ENCODE peak calls at places on chromosomes 11 and 22, in six cellular contexts. M is CD4-positive, CD25-positive, alpha-beta regulatory T cell; H is naive thymus-derived CD4-positive, alpha-beta T cell; N is H9; I is heart right ventricle; B is cardiac muscle cell. D is an unnamed sample.

GRCh38 chr11:9263840-9264380 is 1.2 kb downstream of the DENND5A start:
- DNase-seq in N (no peak), M (no peak), I (no peak), B (no peak), H (peak; percentile 48), D (no peak)

GRCh38 chr11:21511835-21512440 is 680.9 kb upstream of the ANO5 start:
- DNase-seq in M (no peak), N (peak; percentile 84), B (peak; percentile 44), I (peak; percentile 18), H (peak; percentile 28), D (peak; percentile 52)

GRCh38 chr11:3796346-3796745 is 1.0 kb downstream of the NUP98 start:
- DNase-seq in B (no peak), N (no peak), I (no peak), M (no peak), H (no peak), D (no peak)

GRCh38 chr11:62217191-62217748 is 8.8 kb downstream of the SCGB2A1 start:
- DNase-seq in H (no peak), M (no peak), N (no peak), B (peak; percentile 29), I (no peak), D (no peak)

GRCh38 chr11:73058989-73059674 is 83.0 kb downstream of the FCHSD2 start:
- DNase-seq in B (no peak), H (no peak), I (no peak), M (no peak), N (no peak), D (no peak)

GRCh38 chr22:50218996-50219727 is 18.4 kb downstream of the SELENOO start:
- DNase-seq in B (peak; percentile 87), M (no peak), N (peak; percentile 77), I (peak; percentile 90), H (no peak), D (peak; percentile 88)

GRCh38 chr11:122869622-122870021 is 12.9 kb upstream of the JHY start:
- DNase-seq in M (no peak), N (no peak), I (no peak), H (no peak), B (no peak), D (no peak)

GRCh38 chr11:57432714-57433163 is 5.8 kb upstream of the SLC43A3 start:
- DNase-seq in I (no peak), H (no peak), B (peak; percentile 95), N (no peak), M (no peak), D (peak; percentile 56)

GRCh38 chr22:49828599-49828965 is 909 bp upstream of the BRD1 start:
- DNase-seq in I (no peak), M (no peak), B (no peak), H (no peak), N (no peak), D (no peak)

GRCh38 chr22:25497269-25497668 is 67.2 kb upstream of the GRK3 start:
- DNase-seq in M (no peak), B (peak; percentile 57), I (no peak), N (no peak), H (no peak), D (no peak)

GRCh38 chr22:23772315-23773246 is at the start of gene MMP11:
- DNase-seq in I (peak; percentile 77), N (peak; percentile 79), M (peak; percentile 49), H (peak; percentile 63), B (peak; percentile 49), D (no peak)

GRCh38 chr11:34585304-34585869 is 35.5 kb upstream of the EHF start:
- DNase-seq in M (no peak), N (no peak), B (no peak), H (no peak), I (no peak), D (no peak)

GRCh38 chr22:33886696-33887095 is 33.6 kb downstream of the LARGE1 start:
- DNase-seq in B (no peak), H (no peak), M (no peak), N (no peak), I (no peak), D (no peak)

GRCh38 chr11:128520886-128521696 is 66.3 kb downstream of the ETS1 start:
- DNase-seq in B (no peak), H (no peak), I (no peak), N (no peak), M (no peak), D (no peak)

GRCh38 chr22:46390652-46391301 is 55.3 kb downstream of the TRMU start:
- DNase-seq in M (no peak), I (peak; percentile 71), H (no peak), N (no peak), B (peak; percentile 71), D (peak; percentile 42)

GRCh38 chr11:64258356-64258755 is 7.0 kb downstream of the PLCB3 start:
- DNase-seq in B (no peak), M (no peak), H (no peak), I (no peak), N (no peak), D (no peak)

GRCh38 chr11:93225642-93226041 is 27.9 kb upstream of the SLC36A4 start:
- DNase-seq in B (peak; percentile 46), M (no peak), H (no peak), I (no peak), N (no peak), D (no peak)

GRCh38 chr11:64844330-64845124 is at the start of gene CDC42BPG:
- DNase-seq in I (peak; percentile 76), B (peak; percentile 70), N (peak; percentile 91), H (peak; percentile 66), M (peak; percentile 76), D (peak; percentile 78)

GRCh38 chr22:41976961-41977566 is 7.8 kb downstream of the SEPTIN3 start:
- DNase-seq in H (no peak), M (no peak), I (no peak), B (no peak), N (no peak), D (no peak)

GRCh38 chr22:23061471-23062280 is 8.6 kb upstream of the GNAZ start:
- DNase-seq in B (no peak), H (peak; percentile 8), M (no peak), N (no peak), I (peak; percentile 1), D (no peak)

GRCh38 chr11:93895106-93895862 is 44.9 kb upstream of the VSTM5 start:
- DNase-seq in I (no peak), N (no peak), M (no peak), B (peak; percentile 84), H (no peak), D (no peak)

GRCh38 chr22:36453266-36453607 is 28.2 kb downstream of the TXN2 start:
- DNase-seq in N (no peak), M (no peak), I (no peak), B (no peak), H (no peak), D (no peak)

GRCh38 chr11:113476553-113476952 is 1.4 kb upstream of the DRD2 start:
- DNase-seq in M (no peak), B (no peak), I (no peak), N (no peak), H (no peak), D (no peak)

GRCh38 chr22:34111210-34111824 is 191.0 kb upstream of the LARGE1 start:
- DNase-seq in H (no peak), I (no peak), N (peak; percentile 64), B (peak; percentile 10), M (no peak), D (no peak)

GRCh38 chr22:46454910-46455269 is 82.5 kb downstream of the CELSR1 start:
- DNase-seq in N (no peak), B (no peak), H (no peak), I (no peak), M (no peak), D (no peak)

GRCh38 chr11:45919806-45920530 is 2.3 kb upstream of the PEX16 start:
- DNase-seq in M (no peak), N (no peak), B (no peak), H (no peak), I (peak; percentile 50), D (no peak)

GRCh38 chr11:118933486-118933885 is 7.8 kb upstream of the BCL9L start:
- DNase-seq in N (no peak), H (no peak), B (peak; percentile 29), I (peak; percentile 24), M (no peak), D (no peak)

DNA sequence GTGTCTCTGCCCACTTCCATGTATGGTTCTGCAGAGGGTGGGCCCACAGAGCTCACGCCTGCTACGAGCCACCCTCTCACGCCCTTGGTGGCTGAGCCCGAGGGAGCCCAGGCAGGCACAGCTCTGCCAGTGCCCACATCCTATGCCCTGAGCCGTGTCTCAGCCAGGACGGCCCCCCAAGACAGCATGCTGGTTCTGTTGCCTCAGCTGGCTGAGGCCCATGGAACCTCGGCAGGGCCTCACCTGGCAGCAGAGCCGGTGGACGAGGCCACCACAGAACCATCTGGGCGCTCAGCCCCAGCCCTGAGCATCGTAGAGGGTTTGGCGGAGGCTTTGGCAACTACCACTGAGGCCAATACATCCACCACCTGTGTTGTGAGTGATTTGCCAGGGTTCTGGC is 64.0 kb downstream of the OTOG start:
- DNase-seq in N (no peak), I (no peak), B (no peak), M (no peak), H (no peak), D (no peak)
- H3K4me1 ChIP-seq in N (no peaks in the 10 kb centered on the region), I (no peaks in the 10 kb centered on the region), B (no peaks in the 10 kb centered on the region), M (no peaks in the 10 kb centered on the region), H (no peaks in the 10 kb centered on the region), D (no peaks in the 10 kb centered on the region)

GRCh38 chr11:14346303-14346702 is 12.7 kb downstream of the RRAS2 start:
- DNase-seq in N (no peak), M (no peak), I (no peak), H (no peak), B (no peak), D (no peak)
- H3K4me1 ChIP-seq in N (peaks cover 8% of the 10 kb centered on the region), M (no peaks in the 10 kb centered on the region), I (no peaks in the 10 kb centered on the region), H (no peaks in the 10 kb centered on the region), B (peaks cover 7% of the 10 kb centered on the region), D (no peaks in the 10 kb centered on the region)

GRCh38 chr11:58615556-58615955 is 6.9 kb upstream of the CNTF start:
- DNase-seq in I (no peak), M (no peak), B (no peak), N (no peak), H (no peak), D (no peak)

GRCh38 chr11:58613228-58613627 is 9.2 kb upstream of the CNTF start:
- DNase-seq in I (no peak), H (no peak), M (no peak), B (no peak), N (no peak), D (no peak)

GRCh38 chr11:58606930-58607714 is 15.3 kb upstream of the CNTF start:
- DNase-seq in I (no peak), B (no peak), N (no peak), M (no peak), H (no peak), D (no peak)

GRCh38 chr11:58608331-58608730 is 14.1 kb upstream of the CNTF start:
- DNase-seq in N (no peak), B (no peak), I (no peak), M (no peak), H (no peak), D (no peak)

DNA sequence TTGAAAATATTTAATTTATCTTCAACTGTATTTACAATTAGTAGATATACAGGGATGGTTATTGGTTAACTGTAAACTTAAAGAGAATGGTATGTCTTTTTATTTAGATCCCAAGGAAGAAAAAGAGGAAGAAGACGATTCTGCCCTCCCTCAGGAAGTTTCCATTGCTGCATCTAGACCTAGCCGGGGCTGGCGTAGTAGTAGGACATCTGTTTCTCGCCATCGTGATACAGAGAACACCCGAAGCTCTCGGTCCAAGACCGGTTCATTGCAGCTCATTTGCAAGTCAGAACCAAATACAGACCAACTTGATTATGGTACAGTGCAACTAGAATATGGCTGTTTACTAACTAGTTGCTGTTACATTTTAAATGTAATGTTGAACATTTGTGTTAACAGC is 12.7 kb upstream of the CNTF start:
- DNase-seq in N (no peak), M (no peak), I (no peak), B (no peak), H (no peak), D (no peak)
- H3K4me1 ChIP-seq in N (no peaks in the 10 kb centered on the region), M (peaks cover 7% of the 10 kb centered on the region), I (peaks cover 9% of the 10 kb centered on the region), B (peaks cover 3% of the 10 kb centered on the region), H (no peaks in the 10 kb centered on the region), D (no peaks in the 10 kb centered on the region)

GRCh38 chr22:44704159-44705021 is 2.4 kb downstream of the PRR5 start:
- DNase-seq in I (no peak), H (no peak), N (no peak), B (no peak), M (no peak), D (no peak)
- H3K4me1 ChIP-seq in I (peaks cover 10% of the 10 kb centered on the region), H (peaks cover 16% of the 10 kb centered on the region), N (no peaks in the 10 kb centered on the region), B (peaks cover 7% of the 10 kb centered on the region), M (peaks cover 21% of the 10 kb centered on the region), D (peaks cover 12% of the 10 kb centered on the region)

D was measured in lung.